ENCODE peak calls at places on chromosomes 2 and 18, in eight cellular contexts. J, T, B, W, A, P, L and I are unnamed samples. For H3K4me1, the result is how much of the 10 kb centered on the place peaks cover.

GRCh38 chr2:68436270-68436669 is 30.8 kb downstream of the FBXO48 start:
- DNase-seq in J (peak), T (no peak), B (no peak), W (no peak), A (no peak), P (no peak), L (no peak), I (no peak)

GRCh38 chr2:208386546-208386945 is 20.0 kb upstream of the PTH2R start:
- DNase-seq in J (no peak), T (no peak), B (no peak), W (no peak), A (no peak), P (no peak), L (no peak), I (no peak)

GRCh38 chr2:147416099-147416498 is 428.7 kb upstream of the ACVR2A start:
- DNase-seq in J (peak), T (no peak), B (no peak), W (no peak), A (no peak), P (no peak), L (no peak), I (no peak)

GRCh38 chr2:190578158-190579057 is 43.9 kb upstream of the NEMP2 start:
- DNase-seq in J (no peak), T (peak), B (no peak), W (no peak), A (no peak), P (peak), L (peak), I (no peak)

GRCh38 chr18:48889115-48889941 is 61.4 kb downstream of the SMAD7 start:
- DNase-seq in J (no peak), T (peak), B (no peak), W (no peak), A (no peak), P (no peak), L (no peak), I (no peak)

GRCh38 chr2:199932312-199932855 is 21.3 kb downstream of the C2orf69 start:
- DNase-seq in J (peak), T (no peak), B (no peak), W (no peak), A (no peak), P (no peak), L (no peak), I (no peak)

GRCh38 chr2:196563876-196564275 is 75.6 kb upstream of the CCDC150 start:
- DNase-seq in J (no peak), T (no peak), B (no peak), W (no peak), A (no peak), P (no peak), L (no peak), I (no peak)

GRCh38 chr2:60586081-60586480 is 32.6 kb upstream of the BCL11A start:
- DNase-seq in J (no peak), T (no peak), B (no peak), W (no peak), A (no peak), P (no peak), L (no peak), I (no peak)

GRCh38 chr18:73340135-73340934 is 472.5 kb upstream of the NETO1 start:
- DNase-seq in J (peak), T (no peak), B (no peak), W (no peak), A (no peak), P (peak), L (no peak), I (no peak)

GRCh38 chr2:241074065-241074818 is 27.8 kb downstream of the MTERF4 start:
- DNase-seq in J (no peak), T (no peak), B (no peak), W (no peak), A (no peak), P (no peak), L (no peak), I (no peak)

GRCh38 chr2:237723613-237724012 is 75.0 kb upstream of the RBM44 start:
- DNase-seq in J (peak), T (no peak), B (no peak), W (no peak), A (no peak), P (no peak), L (no peak), I (no peak)

GRCh38 chr18:59582395-59582794 is 114.8 kb downstream of the CCBE1 start:
- DNase-seq in J (no peak), T (no peak), B (no peak), W (no peak), A (no peak), P (no peak), L (no peak), I (no peak)

GRCh38 chr2:223469270-223470057 is 132.7 kb downstream of the SCG2 start:
- DNase-seq in J (peak), T (peak), B (no peak), W (no peak), A (no peak), P (no peak), L (no peak), I (no peak)

GRCh38 chr2:172438741-172439508 is 11.5 kb downstream of the ITGA6 start:
- DNase-seq in J (peak), T (no peak), B (no peak), W (no peak), A (no peak), P (no peak), L (no peak), I (no peak)
- H3K4me1 ChIP-seq in J (under half), T (under half), B (under half), W (half or more), A (under half), P (under half), L (half or more), I (half or more)

DNA sequence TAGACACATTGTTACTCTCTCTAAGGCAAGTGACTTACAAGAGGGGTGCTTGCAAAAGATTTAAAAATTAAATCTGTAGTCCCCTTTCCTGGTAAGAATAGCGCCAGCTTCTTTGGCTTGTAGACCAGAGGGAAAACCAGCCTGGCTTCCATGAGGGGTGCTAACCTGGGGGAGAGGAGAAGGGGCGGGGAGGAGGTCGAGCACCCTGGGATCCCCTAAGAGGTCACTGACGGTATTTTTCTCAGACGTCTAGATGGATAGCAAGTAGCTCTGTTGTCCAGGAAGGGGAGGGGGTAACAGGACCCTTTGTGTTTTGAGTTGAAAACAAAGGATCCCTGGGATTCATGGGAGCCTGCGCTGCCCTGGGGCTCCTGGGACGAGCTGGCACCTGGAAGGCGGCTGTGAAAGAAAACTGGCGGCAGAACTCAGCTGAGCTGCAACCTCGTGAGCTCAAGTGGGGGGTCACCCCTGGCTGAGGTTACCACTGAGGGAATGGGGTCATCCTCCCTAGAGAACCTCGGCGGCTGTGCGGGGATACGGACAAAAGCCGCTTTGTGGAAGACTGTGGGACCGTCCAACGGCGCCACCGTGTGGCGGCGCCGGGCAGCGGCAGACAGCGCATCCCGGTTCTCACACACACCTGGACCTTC is 37.8 kb upstream of the MRPL19 start:
- DNase-seq in J (no peak), T (peak), B (peak), W (peak), A (peak), P (peak), L (peak), I (no peak)
- H3K4me1 ChIP-seq in J (under half), T (under half), B (under half), W (under half), A (under half), P (under half), L (under half), I (under half)

GRCh38 chr18:38579764-38580163 is 1014.2 kb upstream of the CELF4 start:
- DNase-seq in J (no peak), T (no peak), B (no peak), W (no peak), A (no peak), P (no peak), L (no peak), I (no peak)

GRCh38 chr18:38576349-38576748 is 1010.8 kb upstream of the CELF4 start:
- DNase-seq in J (no peak), T (no peak), B (no peak), W (peak), A (no peak), P (no peak), L (no peak), I (no peak)

GRCh38 chr18:38575648-38576047 is 1010.0 kb upstream of the CELF4 start:
- DNase-seq in J (no peak), T (no peak), B (no peak), W (peak), A (no peak), P (no peak), L (no peak), I (no peak)

GRCh38 chr18:38575023-38575422 is 1009.4 kb upstream of the CELF4 start:
- DNase-seq in J (no peak), T (no peak), B (no peak), W (no peak), A (no peak), P (no peak), L (no peak), I (no peak)

GRCh38 chr18:38576915-38577314 is 1011.3 kb upstream of the CELF4 start:
- DNase-seq in J (no peak), T (no peak), B (no peak), W (peak), A (no peak), P (no peak), L (no peak), I (no peak)
- H3K4me1 ChIP-seq in J (under half), T (under half), B (under half), W (under half), A (under half), P (under half), L (under half), I (under half)

GRCh38 chr2:151180123-151180522 is 81.5 kb downstream of the RBM43 start:
- DNase-seq in J (no peak), T (no peak), B (no peak), W (no peak), A (no peak), P (no peak), L (no peak), I (no peak)

GRCh38 chr2:151183072-151183580 is 78.5 kb downstream of the RBM43 start:
- DNase-seq in J (no peak), T (no peak), B (no peak), W (no peak), A (no peak), P (no peak), L (no peak), I (no peak)

GRCh38 chr2:151189125-151189524 is 72.5 kb downstream of the RBM43 start:
- DNase-seq in J (no peak), T (no peak), B (no peak), W (peak), A (no peak), P (no peak), L (peak), I (no peak)

GRCh38 chr2:151182396-151182795 is 79.3 kb downstream of the RBM43 start:
- DNase-seq in J (no peak), T (no peak), B (no peak), W (no peak), A (no peak), P (no peak), L (no peak), I (no peak)

DNA sequence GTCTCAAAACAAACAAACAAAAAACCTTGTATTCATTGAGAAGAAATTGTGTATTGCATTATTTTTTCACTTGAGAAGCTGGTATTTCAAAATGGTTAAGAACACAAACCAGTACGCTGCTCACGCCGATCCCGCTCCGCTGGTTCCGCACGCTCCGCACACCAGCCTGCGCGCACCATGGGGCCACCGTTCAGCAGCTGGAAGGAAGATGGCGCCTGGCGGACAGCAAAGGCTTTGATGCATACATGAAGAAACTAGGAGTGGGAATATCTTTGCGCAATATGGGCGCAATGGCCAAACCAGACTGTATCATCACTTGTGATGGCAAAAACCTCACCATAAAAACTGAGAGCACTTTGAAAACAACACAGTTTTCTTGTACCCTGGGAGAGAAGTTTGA is 75.7 kb downstream of the RBM43 start:
- DNase-seq in J (no peak), T (no peak), B (no peak), W (no peak), A (no peak), P (no peak), L (no peak), I (no peak)
- H3K4me1 ChIP-seq in J (under half), T (under half), B (under half), W (under half), A (under half), P (under half), L (under half), I (under half)

GRCh38 chr2:211129798-211130197 is 573.4 kb downstream of the CPS1 start:
- DNase-seq in J (no peak), T (no peak), B (no peak), W (no peak), A (no peak), P (no peak), L (no peak), I (no peak)
- H3K4me1 ChIP-seq in J (under half), T (under half), B (under half), W (under half), A (under half), P (under half), L (under half), I (under half)

DNA sequence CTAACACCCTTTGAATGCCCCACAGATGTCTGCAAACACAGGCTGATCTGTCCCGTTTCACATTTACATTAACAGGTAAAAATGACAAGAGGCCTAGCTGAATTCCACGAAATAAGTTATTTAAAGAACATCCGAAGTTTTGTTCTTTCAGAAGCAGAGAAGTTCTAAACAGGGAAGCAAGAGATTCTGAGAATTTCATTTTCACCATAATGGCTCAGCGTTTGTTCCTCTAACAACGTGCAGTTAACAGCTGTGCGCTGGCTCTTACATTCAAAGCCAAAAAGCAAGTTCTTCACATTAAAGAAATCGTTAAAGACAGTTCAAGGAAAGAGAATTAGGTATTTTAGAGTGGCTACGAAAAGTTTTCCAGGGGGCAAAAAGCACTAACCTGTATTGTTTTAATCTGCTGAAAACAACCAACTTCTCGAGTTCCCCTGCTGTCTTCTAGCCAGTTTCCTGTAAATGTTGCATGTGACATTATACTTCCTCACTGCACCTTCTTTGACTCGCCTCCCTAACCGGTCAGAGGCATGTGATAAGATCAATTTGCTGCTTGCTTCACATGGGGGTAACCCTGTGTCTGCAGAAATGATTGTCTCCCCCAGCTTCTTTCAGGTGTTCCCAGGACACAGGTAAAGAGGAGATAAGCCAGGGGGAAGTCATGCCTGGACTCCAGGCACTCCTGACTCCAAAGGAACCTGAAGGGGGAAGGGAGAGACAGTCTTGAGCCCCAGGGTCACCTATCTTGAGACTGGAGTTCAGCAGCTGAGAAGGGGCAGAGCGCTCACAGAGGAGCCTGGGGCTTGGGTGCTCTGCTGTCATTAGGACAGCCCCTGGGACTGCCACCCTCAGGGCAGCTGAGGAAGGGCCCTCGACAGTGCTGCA is 36.8 kb upstream of the WIPF1 start:
- DNase-seq in J (no peak), T (no peak), B (no peak), W (peak), A (no peak), P (no peak), L (peak), I (no peak)
- H3K4me1 ChIP-seq in J (under half), T (under half), B (under half), W (under half), A (under half), P (under half), L (under half), I (half or more)

GRCh38 chr2:42133771-42134195 is 35.4 kb upstream of the EML4 start:
- DNase-seq in J (peak), T (no peak), B (no peak), W (no peak), A (no peak), P (no peak), L (no peak), I (no peak)
- H3K4me1 ChIP-seq in J (under half), T (under half), B (under half), W (half or more), A (under half), P (under half), L (half or more), I (under half)

DNA sequence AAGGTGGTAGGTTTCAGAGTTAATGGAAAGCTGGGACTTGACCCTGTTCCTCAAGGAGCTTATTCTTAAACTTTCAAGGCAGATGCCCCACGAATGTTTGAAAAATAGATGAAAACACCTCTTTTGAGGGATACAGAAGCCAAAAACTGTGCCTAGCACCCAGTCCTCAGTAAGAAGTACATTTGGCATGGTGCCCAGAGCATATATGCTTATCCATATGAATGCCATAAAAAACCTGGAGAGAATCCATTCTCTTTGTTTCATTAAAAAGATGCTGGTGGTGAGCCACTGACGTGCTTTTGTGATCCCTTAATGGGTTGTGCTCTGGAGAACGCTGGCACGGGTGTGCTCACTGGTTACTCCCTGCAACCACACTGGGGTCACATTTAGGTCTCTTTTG is 69.0 kb downstream of the IL1R2 start:
- DNase-seq in J (no peak), T (no peak), B (no peak), W (no peak), A (no peak), P (no peak), L (no peak), I (no peak)
- H3K4me1 ChIP-seq in J (under half), T (under half), B (under half), W (under half), A (under half), P (under half), L (under half), I (under half)

GRCh38 chr2:127419112-127419430 is 844 bp downstream of the PROC start:
- DNase-seq in J (no peak), T (no peak), B (no peak), W (no peak), A (no peak), P (no peak), L (no peak), I (no peak)
- H3K4me1 ChIP-seq in J (under half), T (under half), B (under half), W (under half), A (under half), P (under half), L (under half), I (under half)